ENCODE peak calls at places on chromosomes 13 and 19, in four cellular contexts. W is amniotic stem cell, Z is neural crest cell, H is dorsolateral prefrontal cortex. J is an unnamed sample.

GRCh38 chr19:10961073-10961762 is 388 bp downstream of the SMARCA4 start:
- DNase-seq in Z (peak), W (no peak), H (peak), J (peak)

GRCh38 chr19:42368765-42369164 is 21.3 kb downstream of the CNFN start:
- DNase-seq in Z (no peak), W (no peak), H (no peak), J (no peak)

GRCh38 chr13:26300140-26300539 is 46.2 kb downstream of the CDK8 start:
- DNase-seq in Z (no peak), H (no peak), W (no peak), J (no peak)

GRCh38 chr19:19642506-19643157 is 825 bp downstream of the GMIP start:
- DNase-seq in Z (no peak), W (no peak), H (no peak), J (peak)

GRCh38 chr19:28235606-28236125 is 977.3 kb downstream of the UQCRFS1 start:
- DNase-seq in H (no peak), Z (no peak), W (no peak), J (no peak)

GRCh38 chr13:30191491-30192100 is 115.8 kb downstream of the KATNAL1 start:
- DNase-seq in H (no peak), W (no peak), Z (no peak), J (no peak)

GRCh38 chr13:46355088-46355468 is 32.0 kb downstream of the RUBCNL start:
- DNase-seq in H (no peak), W (no peak), Z (no peak), J (no peak)

GRCh38 chr19:49120325-49120683 is 960 bp downstream of the PPFIA3 start:
- DNase-seq in Z (no peak), W (no peak), H (no peak), J (no peak)